ENCODE peak calls at places on chromosomes 7 and 10, in six cellular contexts. C is stimulated activated CD8-positive, alpha-beta memory T cell treated with anti-CD3 and anti-CD28 coated beads, Interleukin-4, amount 100 ng/mL, for 24 hours; Z is AG04450; D is IMR-90; O is CD8-positive, alpha-beta memory T cell; S is cardiac muscle cell. P is an unnamed sample.

GRCh38 chr7:69439040-69439439 is 159.2 kb upstream of the AUTS2 start:
- DNase-seq in C (no peak), Z (no peak), D (no peak), O (no peak), S (no peak), P (no peak)

GRCh38 chr7:106068538-106068961 is 43.6 kb downstream of the SYPL1 start:
- DNase-seq in C (no peak), Z (no peak), D (no peak), O (no peak), S (no peak), P (no peak)

GRCh38 chr10:103833731-103834365 is 21.5 kb downstream of the SH3PXD2A start:
- DNase-seq in C (no peak), Z (no peak), D (no peak), O (no peak), S (no peak), P (no peak)

GRCh38 chr7:151341357-151342101 is at the start of gene NUB1:
- DNase-seq in C (peak), Z (peak), D (peak), O (peak), S (peak), P (peak)

GRCh38 chr10:24826022-24826421 is 102.3 kb upstream of the ARHGAP21 start:
- DNase-seq in C (no peak), Z (peak), D (peak), O (no peak), S (no peak), P (no peak)

GRCh38 chr10:72243822-72244437 is 27.9 kb upstream of the ASCC1 start:
- DNase-seq in C (no peak), Z (peak), D (peak), O (no peak), S (no peak), P (no peak)

GRCh38 chr7:159099217-159099655 is 45.4 kb downstream of the VIPR2 start:
- DNase-seq in C (no peak), Z (no peak), D (no peak), O (no peak), S (no peak), P (no peak)

GRCh38 chr10:75707080-75707840 is 275.8 kb downstream of the LRMDA start:
- DNase-seq in C (no peak), Z (no peak), D (no peak), O (no peak), S (no peak), P (no peak)

GRCh38 chr10:72597897-72598296 is 28.0 kb downstream of the MICU1 start:
- DNase-seq in C (no peak), Z (no peak), D (peak), O (no peak), S (no peak), P (no peak)

GRCh38 chr10:58576736-58577366 is 64.2 kb downstream of the BICC1 start:
- DNase-seq in C (no peak), Z (no peak), D (no peak), O (no peak), S (no peak), P (no peak)

GRCh38 chr10:101293007-101293723 is 60.8 kb upstream of the BTRC start:
- DNase-seq in C (no peak), Z (no peak), D (no peak), O (no peak), S (no peak), P (no peak)

GRCh38 chr10:63464402-63465292 is 1.1 kb downstream of the JMJD1C start:
- DNase-seq in C (no peak), Z (no peak), D (peak), O (peak), S (peak), P (no peak)

GRCh38 chr7:94296886-94297285 is 97.8 kb upstream of the COL1A2 start:
- DNase-seq in C (no peak), Z (no peak), D (no peak), O (no peak), S (no peak), P (no peak)

GRCh38 chr7:117759950-117760640 is 113.1 kb downstream of the CTTNBP2 start:
- DNase-seq in C (no peak), Z (peak), D (peak), O (no peak), S (no peak), P (no peak)

P was measured in T-cell.